ENCODE peak calls at places on chromosomes 16 and 17, in four cellular contexts. K is naive thymus-derived CD8-positive, alpha-beta T cell; U is AML-193; A is NCI-H2029. F is an unnamed sample.

GRCh38 chr17:27466748-27467375 is 10.6 kb downstream of the KSR1 start:
- DNase-seq in K (no peak), U (peak), A (no peak), F (no peak)

GRCh38 chr17:64787255-64787920 is 125.3 kb upstream of the SMURF2 start:
- DNase-seq in K (no peak), U (no peak), A (no peak), F (no peak)

GRCh38 chr16:72139908-72140307 is 32.0 kb downstream of the PMFBP1 start:
- DNase-seq in K (no peak), U (no peak), A (no peak), F (no peak)

GRCh38 chr17:76262732-76263344 is 2.3 kb upstream of the UBALD2 start:
- DNase-seq in K (peak), U (peak), A (peak), F (peak)

GRCh38 chr17:79520893-79521210 is 90.0 kb downstream of the RBFOX3 start:
- DNase-seq in K (no peak), U (no peak), A (no peak), F (no peak)

GRCh38 chr17:65359016-65359415 is 202.4 kb downstream of the AXIN2 start:
- DNase-seq in K (no peak), U (no peak), A (no peak), F (peak)

GRCh38 chr17:20091161-20092029 is 82.2 kb downstream of the SPECC1 start:
- DNase-seq in K (no peak), U (no peak), A (no peak), F (no peak)

GRCh38 chr17:15442316-15443185 is 24.9 kb downstream of the CDRT4 start:
- DNase-seq in K (no peak), U (no peak), A (no peak), F (no peak)

GRCh38 chr16:85168732-85169256 is 56.5 kb upstream of the CIBAR2 start:
- DNase-seq in K (no peak), U (no peak), A (no peak), F (peak)